ENCODE peak calls at places on chromosomes 11 and 22, in four cellular contexts. W is mesenchymal stem cell, G is SK-N-MC, H is GM23248. E is an unnamed sample.

GRCh38 chr22:40491990-40492631 is 121.7 kb downstream of the SGSM3 start:
- DNase-seq in W (peak; percentile 82), G (no peak), H (peak; percentile 58), E (no peak)

GRCh38 chr22:45546333-45547015 is 43.8 kb downstream of the FBLN1 start:
- DNase-seq in W (no peak), G (no peak), H (no peak), E (no peak)

GRCh38 chr11:19355601-19356000 is 114.9 kb upstream of the E2F8 start:
- DNase-seq in W (no peak), G (no peak), H (peak; percentile 21), E (no peak)

GRCh38 chr11:63916837-63917684 is at the start of gene RCOR2:
- DNase-seq in W (peak; percentile 85), G (no peak), H (peak; percentile 85), E (peak; percentile 52)

GRCh38 chr22:38924197-38924952 is 33.0 kb upstream of the APOBEC3A start:
- DNase-seq in W (peak; percentile 78), G (no peak), H (peak; percentile 89), E (peak; percentile 94)

GRCh38 chr11:122700676-122701075 is 45.2 kb downstream of the UBASH3B start:
- DNase-seq in W (no peak), G (no peak), H (no peak), E (no peak)

GRCh38 chr11:12200359-12201015 is 90.1 kb downstream of the MICAL2 start:
- DNase-seq in W (no peak), G (no peak), H (peak; percentile 71), E (peak; percentile 93)

GRCh38 chr22:44475706-44476105 is 22.3 kb downstream of the RTL6 start:
- DNase-seq in W (no peak), G (no peak), H (no peak), E (no peak)

GRCh38 chr22:25382762-25383161 is 163.3 kb downstream of the CRYBB2 start:
- DNase-seq in W (no peak), G (no peak), H (no peak), E (no peak)

GRCh38 chr11:86473991-86474833 is 99.5 kb downstream of the CCDC81 start:
- DNase-seq in W (peak; percentile 63), G (peak; percentile 40), H (peak; percentile 80), E (peak; percentile 68)

GRCh38 chr11:2575611-2576051 is 124.2 kb downstream of the KCNQ1OT1 start:
- DNase-seq in W (no peak), G (no peak), H (no peak), E (no peak)

GRCh38 chr11:126104420-126104819 is 41.8 kb upstream of the CDON start:
- DNase-seq in W (no peak), G (no peak), H (no peak), E (no peak)

GRCh38 chr11:83118814-83119213 is 38.1 kb upstream of the PCF11 start:
- DNase-seq in W (peak; percentile 55), G (no peak), H (no peak), E (no peak)

GRCh38 chr11:35276396-35276795 is 137.4 kb downstream of the CD44 start:
- DNase-seq in W (no peak), G (no peak), H (peak; percentile 53), E (no peak)

GRCh38 chr22:47034076-47034808 is 271.8 kb downstream of the TBC1D22A start:
- DNase-seq in W (no peak), G (no peak), H (no peak), E (no peak)

GRCh38 chr11:99098258-99098657 is 77.5 kb downstream of the CNTN5 start:
- DNase-seq in W (no peak), G (no peak), H (no peak), E (no peak)

GRCh38 chr22:23315341-23315917 is 135.1 kb downstream of the BCR start:
- DNase-seq in W (peak; percentile 82), G (no peak), H (peak; percentile 64), E (peak; percentile 49)

GRCh38 chr11:65988791-65989592 is 13.0 kb downstream of the EIF1AD start:
- DNase-seq in W (peak; percentile 95), G (peak; percentile 91), H (peak; percentile 95), E (peak; percentile 97)

GRCh38 chr11:5280582-5281102 is 10.9 kb upstream of the HBE1 start:
- DNase-seq in W (peak; percentile 99), G (no peak), H (peak; percentile 98), E (peak; percentile 96)

GRCh38 chr11:65491614-65492386 is 7.0 kb upstream of the MALAT1 start:
- DNase-seq in W (peak; percentile 98), G (no peak), H (peak; percentile 96), E (peak; percentile 89)

GRCh38 chr11:134521452-134522289 is 109.6 kb upstream of the B3GAT1 start:
- DNase-seq in W (no peak), G (no peak), H (no peak), E (no peak)

GRCh38 chr22:31530816-31531180 is 34.5 kb downstream of the SFI1 start:
- DNase-seq in W (peak; percentile 23), G (no peak), H (peak; percentile 35), E (no peak)

GRCh38 chr22:35484651-35485372 is 55.8 kb upstream of the RASD2 start:
- DNase-seq in W (peak; percentile 24), G (no peak), H (peak; percentile 74), E (no peak)

GRCh38 chr11:10866893-10867331 is 9.1 kb upstream of the ZBED5 start:
- DNase-seq in W (peak; percentile 69), G (no peak), H (peak; percentile 88), E (no peak)

GRCh38 chr11:16981651-16982194 is 32.5 kb downstream of the PLEKHA7 start:
- DNase-seq in W (peak; percentile 8), G (no peak), H (peak; percentile 43), E (no peak)

GRCh38 chr22:42249831-42250230 is 20.6 kb downstream of the TCF20 start:
- DNase-seq in W (no peak), G (no peak), H (no peak), E (no peak)

GRCh38 chr11:130178441-130178971 is 18.9 kb downstream of the ST14 start:
- DNase-seq in W (no peak), G (no peak), H (no peak), E (no peak)

GRCh38 chr11:61028135-61028729 is 56.8 kb downstream of the CD6 start:
- DNase-seq in W (no peak), G (no peak), H (no peak), E (no peak)

GRCh38 chr11:77821349-77821851 is 456 bp downstream of the AAMDC start:
- DNase-seq in W (peak; percentile 48), G (no peak), H (peak; percentile 65), E (peak; percentile 57)

GRCh38 chr11:73320786-73321325 is 12.8 kb downstream of the ARHGEF17 start:
- DNase-seq in W (peak; percentile 46), G (no peak), H (peak; percentile 65), E (peak; percentile 48)

GRCh38 chr22:47194476-47195155 is 432.2 kb downstream of the TBC1D22A start:
- DNase-seq in W (no peak), G (no peak), H (no peak), E (no peak)

GRCh38 chr11:83545494-83545893 is 259.3 kb upstream of the CCDC90B start:
- DNase-seq in W (no peak), G (no peak), H (no peak), E (no peak)

GRCh38 chr22:27952091-27952490 is 33.0 kb upstream of the PITPNB start:
- DNase-seq in W (peak; percentile 60), G (no peak), H (peak; percentile 56), E (peak; percentile 87)

GRCh38 chr11:18723991-18724390 is 2.0 kb downstream of the IGSF22 start:
- DNase-seq in W (no peak), G (no peak), H (no peak), E (no peak)

GRCh38 chr11:103958475-103959215 is 77.8 kb upstream of the DDI1 start:
- DNase-seq in W (no peak), G (no peak), H (no peak), E (no peak)

GRCh38 chr22:35071784-35072183 is 5.8 kb downstream of the ISX start:
- DNase-seq in W (no peak), G (no peak), H (no peak), E (no peak)

GRCh38 chr11:96906521-96906920 is 516.7 kb downstream of the JRKL start:
- DNase-seq in W (no peak), G (no peak), H (no peak), E (no peak)

GRCh38 chr22:48517039-48518030 is 1310.3 kb downstream of the BRD1 start:
- DNase-seq in W (no peak), G (no peak), H (peak; percentile 23), E (no peak)

GRCh38 chr11:128517457-128518230 is 69.7 kb downstream of the ETS1 start:
- DNase-seq in W (no peak), G (no peak), H (peak; percentile 71), E (no peak)
- H3K9ac ChIP-seq in W (peak overlapping the region; percentile 99), G (no peak overlapping the region), H (peak overlapping the region; percentile 100), E (no peak overlapping the region)

DNA sequence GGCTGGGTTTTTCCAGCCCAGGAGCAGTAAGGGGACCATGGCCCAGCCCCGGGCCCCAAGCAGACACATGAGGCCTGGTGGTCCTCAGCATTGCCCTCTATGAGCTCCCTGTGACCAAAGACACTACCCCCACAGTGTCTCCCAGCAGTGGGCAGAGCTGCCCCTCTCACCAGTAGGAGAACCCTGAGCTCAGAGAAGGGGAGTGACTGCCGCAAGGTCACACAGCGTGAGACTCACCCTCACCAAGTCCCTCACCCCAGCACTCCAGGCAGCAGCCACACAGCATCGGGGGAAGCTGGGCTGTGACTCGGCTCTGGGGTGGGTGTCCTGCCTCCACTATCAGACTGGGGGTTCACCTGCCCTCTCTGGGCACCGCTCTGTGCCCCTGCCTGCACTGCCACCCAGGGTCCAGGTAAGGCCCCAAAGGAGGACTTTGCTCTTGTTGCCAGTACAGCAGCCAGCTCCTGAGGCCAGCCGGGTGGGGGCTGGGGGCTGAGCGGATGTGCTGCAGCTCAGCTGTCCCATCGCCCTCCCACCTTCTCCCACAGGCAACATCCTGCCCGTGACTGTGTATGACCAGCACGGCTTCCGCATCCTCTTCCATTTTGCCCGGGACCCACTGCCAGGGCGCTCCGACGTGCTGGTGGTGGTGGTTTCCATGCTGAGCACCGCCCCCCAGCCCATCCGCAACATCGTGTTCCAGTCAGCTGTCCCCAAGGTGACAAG is 7.9 kb upstream of the SH3BP1 start:
- DNase-seq in W (no peak), G (no peak), H (no peak), E (no peak)
- H3K36me3 ChIP-seq in W (peaks cover 26% of the 10 kb centered on the region), G (no peaks in the 10 kb centered on the region), H (no peaks in the 10 kb centered on the region), E (no peaks in the 10 kb centered on the region)

GRCh38 chr11:116309446-116309845 is 463.3 kb downstream of the BUD13 start:
- DNase-seq in W (no peak), G (no peak), H (no peak), E (no peak)
- H3K9ac ChIP-seq in W (no peak overlapping the region), G (no peak overlapping the region), H (no peak overlapping the region), E (no peak overlapping the region)

GRCh38 chr11:92546089-92546488 is 321.5 kb downstream of the FAT3 start:
- DNase-seq in W (no peak), G (no peak), H (no peak), E (no peak)

GRCh38 chr11:92550871-92551270 is 326.3 kb downstream of the FAT3 start:
- DNase-seq in W (no peak), G (no peak), H (no peak), E (no peak)

GRCh38 chr11:92554662-92555061 is 330.0 kb downstream of the FAT3 start:
- DNase-seq in W (no peak), G (no peak), H (no peak), E (no peak)

GRCh38 chr11:92552942-92553341 is 328.3 kb downstream of the FAT3 start:
- DNase-seq in W (no peak), G (peak; percentile 20), H (peak; percentile 37), E (no peak)

DNA sequence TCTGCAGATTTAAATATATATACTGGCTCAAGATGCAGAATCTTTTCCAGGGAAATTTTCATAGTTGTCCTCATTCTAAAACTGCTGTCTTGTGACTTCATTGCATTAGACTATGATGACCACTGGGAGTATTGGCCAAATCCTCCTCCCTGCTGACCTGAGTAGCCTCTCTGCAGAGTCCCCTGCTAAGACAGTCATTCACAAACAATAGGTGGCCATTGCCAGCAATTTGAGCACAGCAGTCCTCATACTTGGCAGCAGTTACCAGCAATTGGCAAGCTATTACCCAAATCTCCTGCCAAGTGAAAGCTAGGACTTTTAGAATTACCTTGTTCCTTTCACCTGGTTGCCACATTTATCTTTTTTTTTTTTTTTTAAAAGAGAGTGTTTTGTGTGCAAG is 325.8 kb downstream of the FAT3 start:
- DNase-seq in W (no peak), G (no peak), H (no peak), E (no peak)
- H3K36me3 ChIP-seq in W (no peaks in the 10 kb centered on the region), G (no peaks in the 10 kb centered on the region), H (no peaks in the 10 kb centered on the region), E (no peaks in the 10 kb centered on the region)

E was measured in endothelial cell of umbilical vein.